ENCODE peak calls at places on chromosomes 4 and X, in four cellular contexts. L is right lobe of liver, M is adrenal gland, V is choroid plexus epithelial cell. J is an unnamed sample.

GRCh38 chr4:5730993-5731975 is 20.3 kb downstream of the EVC start:
- DNase-seq in M (no peak), L (no peak), V (no peak), J (no peak)

GRCh38 chr4:165154482-165154881 is 41.8 kb upstream of the TMEM192 start:
- DNase-seq in L (no peak), V (no peak), M (no peak), J (no peak)

GRCh38 chrX:136714626-136715599 is 65.8 kb downstream of the ARHGEF6 start:
- DNase-seq in V (no peak), L (no peak), M (no peak), J (no peak)

GRCh38 chrX:20215565-20215964 is 51.1 kb downstream of the RPS6KA3 start:
- DNase-seq in V (no peak), L (no peak), M (no peak), J (no peak)

GRCh38 chrX:148633509-148633908 is 133.1 kb downstream of the AFF2 start:
- DNase-seq in L (no peak), M (no peak), V (no peak), J (no peak)

GRCh38 chr4:1761130-1761688 is 31.9 kb upstream of the FGFR3 start:
- DNase-seq in M (no peak), V (no peak), L (no peak), J (no peak)

GRCh38 chr4:116734178-116734577 is 351.2 kb downstream of the TRAM1L1 start:
- DNase-seq in V (no peak), L (no peak), M (no peak), J (no peak)

GRCh38 chr4:80097395-80098177 is 24.6 kb upstream of the ANTXR2 start:
- DNase-seq in M (peak), L (no peak), V (peak), J (peak)

GRCh38 chr4:55125087-55125721 is at the start of gene KDR:
- DNase-seq in L (peak), V (peak), M (peak), J (peak)

GRCh38 chr4:112978691-112979472 is 70.6 kb upstream of the ANK2 start:
- DNase-seq in V (peak), M (no peak), L (no peak), J (peak)

GRCh38 chrX:131729295-131729694 is 185.4 kb downstream of the OR13H1 start:
- DNase-seq in M (no peak), V (no peak), L (peak), J (no peak)

GRCh38 chrX:110944793-110945466 is 149.3 kb upstream of the CHRDL1 start:
- DNase-seq in V (no peak), M (no peak), L (no peak), J (no peak)

GRCh38 chr4:6055030-6055429 is 36.8 kb upstream of the C4orf50 start:
- DNase-seq in M (no peak), L (no peak), V (no peak), J (no peak)

GRCh38 chrX:37684918-37685317 is 673 bp upstream of the XK start:
- DNase-seq in M (no peak), V (no peak), L (no peak), J (no peak)

GRCh38 chr4:175776217-175776616 is 35.8 kb downstream of the GPM6A start:
- DNase-seq in L (no peak), M (no peak), V (no peak), J (no peak)

DNA sequence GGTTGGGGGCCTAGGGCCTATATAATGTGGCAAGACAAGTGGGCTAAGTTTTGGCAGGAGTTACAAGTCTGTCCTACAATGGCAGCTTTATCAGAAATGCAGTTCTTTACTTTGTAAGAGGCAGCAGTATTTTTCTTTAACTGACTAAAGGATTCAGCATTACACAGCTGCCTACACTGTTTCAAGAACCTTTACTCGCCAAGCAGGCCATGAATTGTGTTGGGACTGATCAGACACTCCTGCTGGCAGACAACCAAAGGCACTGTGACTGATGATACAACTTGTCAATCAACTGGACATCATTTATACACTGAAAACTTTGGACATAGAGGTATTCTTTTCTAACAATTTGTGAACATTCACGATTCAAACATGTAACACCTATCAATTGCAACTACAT is 4.3 kb downstream of the MORC4 start:
- DNase-seq in M (no peak), V (no peak), L (no peak), J (no peak)
- H3K4me3 ChIP-seq in M (no peak), V (no peak), L (no peak), J (no peak)

DNA sequence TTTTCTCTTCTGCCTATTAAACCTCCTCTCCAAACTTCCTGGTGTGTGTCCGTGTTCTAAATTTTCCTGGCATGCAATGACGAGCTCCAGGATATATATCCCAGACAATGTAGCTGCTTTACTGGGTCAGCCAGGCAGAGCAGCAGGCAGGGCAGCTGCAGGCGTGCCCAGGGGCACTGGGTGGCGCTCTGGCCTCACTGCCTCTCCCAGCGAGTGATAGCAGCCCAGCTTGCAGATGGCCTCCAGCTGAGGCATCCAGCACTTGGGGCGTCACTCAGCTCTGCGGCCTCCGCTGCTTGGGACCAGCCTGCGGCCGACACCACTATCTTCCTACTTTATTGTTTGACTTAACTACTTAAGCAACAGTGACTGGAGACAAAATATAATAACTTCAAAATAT is 23.0 kb upstream of the UBA6 start:
- DNase-seq in M (no peak), V (no peak), L (no peak), J (no peak)
- TF ChIP-seq CTCF in M (no peak), V (peak), L (no peak), J (no peak)

GRCh38 chr4:72536443-72536842 is 32.6 kb downstream of the ADAMTS3 start:
- DNase-seq in L (no peak), M (no peak), V (no peak), J (no peak)
- H3K4me3 ChIP-seq in L (no peak), M (no peak), V (no peak), J (no peak)

DNA sequence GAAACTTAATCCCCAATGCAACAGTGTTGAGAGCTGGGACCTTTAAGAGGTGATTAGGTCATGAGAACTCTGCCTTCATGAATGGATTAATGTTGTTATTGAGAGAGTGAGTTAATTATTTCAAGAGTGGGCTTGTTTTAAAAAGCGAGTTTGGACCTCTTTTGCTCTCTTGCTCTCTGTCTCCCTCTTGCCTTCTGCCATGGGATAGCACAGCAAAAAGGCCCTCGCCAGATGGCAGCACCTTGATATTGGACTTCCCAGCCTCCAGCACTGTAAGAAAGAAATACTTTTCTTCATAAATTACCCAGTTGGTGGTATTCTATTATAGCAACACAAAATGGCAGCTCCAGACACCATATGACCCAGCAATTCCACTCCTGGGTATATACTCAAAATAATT is 7.0 kb upstream of the ATP6AP2 start:
- DNase-seq in M (peak), V (peak), L (no peak), J (peak)
- TF ChIP-seq CTCF in M (peak), V (peak), L (peak), J (peak)

DNA sequence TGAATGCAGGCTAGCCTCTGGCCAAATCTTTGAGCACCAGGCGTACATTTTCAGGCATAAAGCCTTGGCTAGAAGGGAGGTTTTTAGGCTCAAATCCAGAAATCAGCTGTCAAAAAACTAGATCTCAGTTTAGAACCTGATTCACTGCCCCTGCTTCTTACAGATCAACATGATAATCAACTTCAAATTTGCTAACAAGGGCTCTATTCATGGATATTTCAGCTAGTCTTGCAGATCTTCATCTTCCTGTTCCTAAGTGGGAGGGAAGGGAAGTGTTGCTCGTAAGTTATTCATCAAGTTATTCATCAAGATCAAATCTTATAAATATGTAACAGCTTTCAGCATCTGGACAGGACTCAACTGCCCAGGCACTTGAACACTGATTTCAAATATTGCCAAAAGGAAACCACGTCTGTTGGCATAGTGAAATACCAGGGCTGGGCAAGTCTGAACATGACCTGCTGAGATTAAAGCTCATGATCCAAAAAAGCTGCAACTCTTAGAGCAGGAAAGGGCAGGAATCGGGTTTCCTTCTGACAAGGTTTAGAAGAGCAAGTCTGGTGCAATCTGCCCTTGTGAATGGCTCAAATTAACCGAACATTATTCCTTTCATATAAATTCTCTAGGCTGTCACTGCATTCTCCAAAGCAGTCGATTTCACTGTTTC is 200.3 kb downstream of the PDGFC start:
- DNase-seq in L (no peak), M (peak), V (peak), J (peak)
- H3K4me3 ChIP-seq in L (no peak), M (no peak), V (no peak), J (peak)

GRCh38 chrX:68238568-68238967 is 194.7 kb downstream of the OPHN1 start:
- DNase-seq in M (peak), V (no peak), L (peak), J (no peak)
- TF ChIP-seq CTCF in M (peak), V (peak), L (peak), J (peak)

GRCh38 chr4:3747582-3747906 is 18.6 kb upstream of the ADRA2C start:
- DNase-seq in L (no peak), M (peak), V (peak), J (no peak)

GRCh38 chr4:3753711-3754412 is 12.3 kb upstream of the ADRA2C start:
- DNase-seq in L (no peak), M (no peak), V (no peak), J (no peak)

GRCh38 chr4:3750334-3750733 is 15.9 kb upstream of the ADRA2C start:
- DNase-seq in M (no peak), L (no peak), V (no peak), J (no peak)

GRCh38 chr4:3749081-3749480 is 17.1 kb upstream of the ADRA2C start:
- DNase-seq in M (no peak), L (no peak), V (no peak), J (no peak)

GRCh38 chr4:3752022-3752421 is 14.2 kb upstream of the ADRA2C start:
- DNase-seq in V (no peak), L (no peak), M (no peak), J (no peak)
- H3K4me3 ChIP-seq in V (no peak), L (no peak), M (no peak), J (no peak)

GRCh38 chr4:98700630-98701029 is 42.2 kb upstream of the TSPAN5 start:
- DNase-seq in V (no peak), L (no peak), M (no peak), J (no peak)
- TF ChIP-seq CTCF in V (no peak), L (no peak), M (no peak), J (no peak)

GRCh38 chrX:100819837-100820666 is at the start of gene CSTF2:
- DNase-seq in L (peak), V (peak), M (peak), J (peak)
- H3K4me3 ChIP-seq in L (peak), V (peak), M (peak), J (peak)

J was measured in fibroblast of pulmonary artery.